ENCODE peak calls at places on chromosome 12, in five cellular contexts. P is K562, I is WTC11, J is HepG2, G is GM12878. L is an unnamed sample.

GRCh38 chr12:78204926-78205325 is 374.2 kb downstream of the NAV3 start:
- DNase-seq in I (no peak), G (no peak), P (no peak), J (no peak), L (no peak)

GRCh38 chr12:4307593-4308333 is 13.2 kb upstream of the TIGAR start:
- DNase-seq in P (peak; percentile 21), G (no peak), I (peak; percentile 86), J (peak; percentile 79), L (peak; percentile 87)

GRCh38 chr12:45130881-45131281 is 80.0 kb upstream of the DBX2 start:
- DNase-seq in J (peak; percentile 28), I (peak; percentile 59), P (peak; percentile 45), G (peak; percentile 16), L (peak; percentile 47)

GRCh38 chr12:127893875-127894635 is 372.9 kb upstream of the TMEM132C start:
- DNase-seq in J (no peak), P (no peak), G (no peak), I (no peak), L (peak; percentile 50)

GRCh38 chr12:108814462-108815211 is 42.7 kb downstream of the SSH1 start:
- DNase-seq in I (no peak), J (no peak), P (no peak), G (no peak), L (no peak)

GRCh38 chr12:89636054-89636775 is 72.4 kb downstream of the ATP2B1 start:
- DNase-seq in I (no peak), G (no peak), P (no peak), J (no peak), L (no peak)

GRCh38 chr12:62732861-62733427 is 202.0 kb downstream of the PPM1H start:
- DNase-seq in G (no peak), I (no peak), J (no peak), P (no peak), L (no peak)

GRCh38 chr12:15472036-15472435 is 149.7 kb downstream of the PTPRO start:
- DNase-seq in P (no peak), G (no peak), J (no peak), I (no peak), L (no peak)

GRCh38 chr12:66467932-66468331 is 165.6 kb downstream of the HELB start:
- DNase-seq in G (no peak), P (peak; percentile 17), J (no peak), I (no peak), L (no peak)

GRCh38 chr12:51082561-51083139 is 746 bp downstream of the CSRNP2 start:
- DNase-seq in P (no peak), I (no peak), G (no peak), J (peak; percentile 7), L (peak; percentile 33)

GRCh38 chr12:112325157-112325556 is 57.1 kb downstream of the HECTD4 start:
- DNase-seq in J (peak; percentile 6), P (no peak), I (no peak), G (no peak), L (no peak)

GRCh38 chr12:46389130-46389616 is 16.6 kb upstream of the SLC38A2 start:
- DNase-seq in I (no peak), J (no peak), G (no peak), P (no peak), L (no peak)
- TF ChIP-seq ATF2 in I (no peak), J (no peak), G (no peak), P (no peak), L (no peak)

DNA sequence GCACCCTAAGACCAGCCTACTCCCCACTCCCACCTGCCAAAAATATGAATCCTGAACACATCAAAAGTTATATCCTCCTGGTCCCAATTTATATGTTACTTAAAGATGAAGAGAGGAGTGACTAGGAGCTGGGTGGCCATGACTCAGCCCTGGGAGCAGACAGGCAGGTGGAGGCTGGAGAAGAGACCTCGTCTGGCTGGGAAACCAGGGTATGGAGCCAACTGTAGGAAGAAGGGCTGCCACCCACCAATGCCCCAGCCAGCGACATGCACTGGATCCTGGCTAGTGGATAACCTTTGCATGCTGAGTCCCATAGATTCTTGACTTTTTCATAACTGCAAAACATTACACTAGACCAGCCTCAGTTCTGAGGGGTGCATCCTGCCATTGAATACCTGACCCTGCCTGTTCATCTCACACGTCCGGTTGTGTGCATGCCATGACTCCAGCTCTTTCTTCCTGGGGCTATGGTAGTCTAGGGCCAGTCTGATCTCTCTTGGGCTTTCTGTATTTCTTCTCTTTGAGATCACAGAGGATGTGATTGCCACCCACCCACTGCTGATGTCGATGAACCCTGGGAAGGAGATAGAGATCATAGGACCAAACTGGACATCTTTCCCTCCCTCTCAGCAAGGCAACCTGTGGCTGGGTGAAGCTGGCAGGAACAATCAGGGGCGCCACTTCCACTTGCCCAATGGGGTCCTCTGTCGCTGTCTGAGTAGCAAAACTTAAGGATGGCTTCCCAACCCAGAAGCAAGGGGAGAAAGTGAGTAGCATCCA is 69.6 kb upstream of the DDX11 start:
- DNase-seq in P (no peak), I (peak; percentile 5), J (no peak), G (no peak), L (no peak)
- TF ChIP-seq ATF2 in P (no peak), I (no peak), J (no peak), G (no peak), L (no peak)

DNA sequence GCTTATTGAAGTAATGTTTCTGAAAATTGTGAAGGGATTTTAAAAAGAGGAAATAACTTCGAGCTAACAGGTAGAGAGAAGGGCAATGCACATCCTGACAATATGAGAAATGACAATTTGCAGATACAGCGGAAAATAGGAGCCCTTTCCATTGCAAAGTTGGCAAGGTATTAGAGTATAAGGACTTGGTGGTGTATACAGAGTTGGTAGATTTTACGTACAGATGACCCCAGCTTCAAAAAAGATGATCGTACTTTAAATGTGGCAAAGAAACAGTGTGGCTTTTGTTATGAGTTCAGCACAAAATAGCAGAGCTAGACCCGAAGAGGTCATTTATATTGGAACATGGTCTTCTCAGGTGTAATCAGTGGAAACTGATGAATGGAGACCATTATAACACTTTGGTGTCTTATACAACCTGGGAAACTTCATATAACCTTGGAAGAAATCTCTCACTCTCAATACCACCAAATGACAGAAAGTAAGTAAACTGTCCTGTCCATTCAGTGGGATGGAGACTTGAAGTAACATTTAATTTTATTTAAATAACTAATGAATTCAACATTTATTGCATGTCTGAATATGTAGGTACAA is 2.3 kb downstream of the CLEC2B start:
- DNase-seq in G (no peak), I (no peak), J (no peak), P (no peak), L (no peak)
- TF ChIP-seq ATF2 in G (no peak), I (no peak), J (no peak), P (no peak), L (no peak)

GRCh38 chr12:110741795-110742717 is 635 bp downstream of the PPP1CC start:
- DNase-seq in P (no peak), J (no peak), I (peak; percentile 32), G (no peak), L (no peak)

GRCh38 chr12:110744697-110745264 is 2.1 kb upstream of the PPP1CC start:
- DNase-seq in G (no peak), J (peak; percentile 55), I (no peak), P (no peak), L (no peak)

GRCh38 chr12:110742718-110743570 is at the start of gene PPP1CC:
- DNase-seq in I (peak; percentile 94), J (peak; percentile 88), G (peak; percentile 48), P (peak; percentile 95), L (peak; percentile 94)

GRCh38 chr12:110744176-110744575 is 1.5 kb upstream of the PPP1CC start:
- DNase-seq in J (peak; percentile 69), P (no peak), G (no peak), I (no peak), L (no peak)

DNA sequence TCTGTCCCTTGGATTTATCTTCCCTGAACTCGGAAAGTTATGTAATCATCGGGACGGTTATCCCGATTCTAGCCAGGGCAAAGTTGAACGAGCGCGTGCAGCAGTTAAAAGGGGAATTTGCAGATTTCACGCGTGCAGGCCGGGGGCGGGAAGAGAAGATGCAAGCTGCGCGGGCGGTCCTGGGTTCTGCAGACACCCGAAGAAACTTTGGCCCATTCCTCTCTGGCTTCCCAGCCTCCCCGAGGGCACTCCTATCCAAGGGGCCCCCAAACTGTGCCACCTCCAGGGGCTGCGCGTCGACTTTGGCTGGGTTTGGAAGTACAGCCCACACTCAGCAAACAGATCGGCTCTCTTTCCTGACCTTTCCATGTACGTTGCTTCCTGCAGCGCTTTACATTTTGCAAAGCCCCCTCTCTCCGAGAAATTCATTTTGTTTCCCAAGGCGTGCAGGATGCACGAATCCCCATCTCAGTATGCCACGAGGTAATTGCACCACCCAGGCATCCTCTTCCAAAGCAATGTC is 941 bp upstream of the PPP1CC start:
- DNase-seq in J (no peak), P (no peak), G (no peak), I (peak; percentile 18), L (peak; percentile 53)
- TF ChIP-seq ATF2 in J (no peak), P (no peak), G (no peak), I (no peak), L (no peak)

L was measured in H1.